ENCODE peak calls at places on chromosome 19, in ten cellular contexts. One of them, this sample, is unnamed.

GRCh38 chr19:17391371-17392151 is 2.4 kb downstream of the CCDC194 start:
- DNase-seq in MM.1S: peak; percentile 61
- DNase-seq in GM10248: no peak
- DNase-seq in AG09319: no peak
- DNase-seq in stomach: no peak
- DNase-seq in prostate gland: no peak
- DNase-seq in sigmoid colon: no peak
- DNase-seq in PC-3: no peak
- DNase-seq in tibial artery: no peak
- DNase-seq in fibroblast of lung: no peak
- DNase-seq in this sample: no peak

GRCh38 chr19:28960586-28960985 is 252.4 kb downstream of the UQCRFS1 start:
- DNase-seq in PC-3: no peak
- DNase-seq in sigmoid colon: no peak
- DNase-seq in GM10248: no peak
- DNase-seq in AG09319: no peak
- DNase-seq in tibial artery: no peak
- DNase-seq in fibroblast of lung: no peak
- DNase-seq in MM.1S: no peak
- DNase-seq in prostate gland: no peak
- DNase-seq in stomach: no peak
- DNase-seq in this sample: no peak

GRCh38 chr19:12865746-12866415 is 15.4 kb downstream of the DNASE2 start:
- DNase-seq in fibroblast of lung: no peak
- DNase-seq in MM.1S: no peak
- DNase-seq in GM10248: no peak
- DNase-seq in AG09319: no peak
- DNase-seq in prostate gland: no peak
- DNase-seq in PC-3: no peak
- DNase-seq in tibial artery: no peak
- DNase-seq in stomach: no peak
- DNase-seq in sigmoid colon: no peak
- DNase-seq in this sample: no peak

GRCh38 chr19:41195675-41196497 is 2.9 kb downstream of the CYP2S1 start:
- DNase-seq in tibial artery: no peak
- DNase-seq in AG09319: no peak
- DNase-seq in stomach: no peak
- DNase-seq in fibroblast of lung: peak; percentile 36
- DNase-seq in PC-3: no peak
- DNase-seq in sigmoid colon: no peak
- DNase-seq in prostate gland: no peak
- DNase-seq in MM.1S: no peak
- DNase-seq in GM10248: peak; percentile 66
- DNase-seq in this sample: no peak

GRCh38 chr19:8446055-8446709 is 1.4 kb downstream of the HNRNPM start:
- DNase-seq in AG09319: no peak
- DNase-seq in sigmoid colon: peak; percentile 35
- DNase-seq in fibroblast of lung: no peak
- DNase-seq in GM10248: no peak
- DNase-seq in PC-3: no peak
- DNase-seq in tibial artery: peak; percentile 27
- DNase-seq in MM.1S: no peak
- DNase-seq in prostate gland: no peak
- DNase-seq in stomach: no peak
- DNase-seq in this sample: no peak

GRCh38 chr19:16384688-16385087 is 60.1 kb downstream of the KLF2 start:
- DNase-seq in MM.1S: no peak
- DNase-seq in tibial artery: no peak
- DNase-seq in AG09319: no peak
- DNase-seq in fibroblast of lung: no peak
- DNase-seq in prostate gland: no peak
- DNase-seq in stomach: no peak
- DNase-seq in GM10248: no peak
- DNase-seq in sigmoid colon: peak; percentile 60
- DNase-seq in PC-3: no peak
- DNase-seq in this sample: no peak

GRCh38 chr19:56964526-56964925 is 124.0 kb upstream of the PEG3 start:
- DNase-seq in PC-3: no peak
- DNase-seq in MM.1S: no peak
- DNase-seq in prostate gland: no peak
- DNase-seq in AG09319: no peak
- DNase-seq in stomach: no peak
- DNase-seq in sigmoid colon: no peak
- DNase-seq in fibroblast of lung: no peak
- DNase-seq in tibial artery: no peak
- DNase-seq in GM10248: no peak
- DNase-seq in this sample: no peak

GRCh38 chr19:11138659-11139526 is 16.7 kb downstream of the SPC24 start:
- DNase-seq in GM10248: peak; percentile 20
- DNase-seq in fibroblast of lung: peak; percentile 83
- DNase-seq in sigmoid colon: peak; percentile 94
- DNase-seq in MM.1S: no peak
- DNase-seq in PC-3: peak; percentile 89
- DNase-seq in AG09319: no peak
- DNase-seq in stomach: peak; percentile 68
- DNase-seq in prostate gland: no peak
- DNase-seq in tibial artery: peak; percentile 90
- DNase-seq in this sample: peak; percentile 91

GRCh38 chr19:47377208-47377701 is 28.1 kb downstream of the DHX34 start:
- DNase-seq in GM10248: no peak
- DNase-seq in MM.1S: no peak
- DNase-seq in stomach: no peak
- DNase-seq in AG09319: no peak
- DNase-seq in prostate gland: no peak
- DNase-seq in fibroblast of lung: no peak
- DNase-seq in PC-3: no peak
- DNase-seq in sigmoid colon: peak; percentile 80
- DNase-seq in tibial artery: no peak
- DNase-seq in this sample: no peak

GRCh38 chr19:57302727-57303401 is 17.4 kb upstream of the ZNF543 start:
- DNase-seq in MM.1S: no peak
- DNase-seq in fibroblast of lung: no peak
- DNase-seq in stomach: no peak
- DNase-seq in sigmoid colon: no peak
- DNase-seq in prostate gland: no peak
- DNase-seq in PC-3: peak; percentile 10
- DNase-seq in tibial artery: no peak
- DNase-seq in AG09319: no peak
- DNase-seq in GM10248: no peak
- DNase-seq in this sample: no peak

GRCh38 chr19:47157455-47158321 is 27.1 kb downstream of the SAE1 start:
- DNase-seq in stomach: peak; percentile 33
- DNase-seq in GM10248: no peak
- DNase-seq in sigmoid colon: peak; percentile 74
- DNase-seq in MM.1S: peak; percentile 55
- DNase-seq in tibial artery: no peak
- DNase-seq in AG09319: no peak
- DNase-seq in PC-3: peak; percentile 49
- DNase-seq in prostate gland: peak; percentile 22
- DNase-seq in fibroblast of lung: peak; percentile 51
- DNase-seq in this sample: peak; percentile 80

GRCh38 chr19:15263361-15263985 is 31.2 kb upstream of the EPHX3 start:
- DNase-seq in PC-3: no peak
- DNase-seq in stomach: no peak
- DNase-seq in sigmoid colon: no peak
- DNase-seq in tibial artery: no peak
- DNase-seq in fibroblast of lung: no peak
- DNase-seq in AG09319: no peak
- DNase-seq in GM10248: no peak
- DNase-seq in prostate gland: no peak
- DNase-seq in MM.1S: no peak
- DNase-seq in this sample: no peak

GRCh38 chr19:36009633-36010379 is 1.2 kb upstream of the SYNE4 start:
- DNase-seq in GM10248: no peak
- DNase-seq in prostate gland: no peak
- DNase-seq in AG09319: no peak
- DNase-seq in stomach: no peak
- DNase-seq in MM.1S: no peak
- DNase-seq in PC-3: no peak
- DNase-seq in tibial artery: no peak
- DNase-seq in fibroblast of lung: no peak
- DNase-seq in sigmoid colon: no peak
- DNase-seq in this sample: no peak

GRCh38 chr19:1363599-1363998 is 20.1 kb upstream of the NDUFS7 start:
- DNase-seq in fibroblast of lung: no peak
- DNase-seq in stomach: no peak
- DNase-seq in MM.1S: no peak
- DNase-seq in GM10248: no peak
- DNase-seq in AG09319: no peak
- DNase-seq in PC-3: no peak
- DNase-seq in sigmoid colon: no peak
- DNase-seq in prostate gland: no peak
- DNase-seq in tibial artery: no peak
- DNase-seq in this sample: no peak

GRCh38 chr19:1362385-1363257 is 21.1 kb upstream of the NDUFS7 start:
- DNase-seq in fibroblast of lung: no peak
- DNase-seq in tibial artery: no peak
- DNase-seq in GM10248: no peak
- DNase-seq in MM.1S: no peak
- DNase-seq in AG09319: no peak
- DNase-seq in stomach: no peak
- DNase-seq in prostate gland: no peak
- DNase-seq in sigmoid colon: no peak
- DNase-seq in PC-3: no peak
- DNase-seq in this sample: no peak

GRCh38 chr19:1365306-1365963 is 18.3 kb upstream of the NDUFS7 start:
- DNase-seq in fibroblast of lung: no peak
- DNase-seq in sigmoid colon: no peak
- DNase-seq in MM.1S: no peak
- DNase-seq in PC-3: no peak
- DNase-seq in stomach: no peak
- DNase-seq in tibial artery: no peak
- DNase-seq in prostate gland: no peak
- DNase-seq in GM10248: no peak
- DNase-seq in AG09319: no peak
- DNase-seq in this sample: no peak

GRCh38 chr19:1365964-1366695 is 17.6 kb upstream of the NDUFS7 start:
- DNase-seq in tibial artery: no peak
- DNase-seq in PC-3: no peak
- DNase-seq in sigmoid colon: no peak
- DNase-seq in AG09319: no peak
- DNase-seq in fibroblast of lung: no peak
- DNase-seq in GM10248: no peak
- DNase-seq in MM.1S: peak; percentile 23
- DNase-seq in stomach: no peak
- DNase-seq in prostate gland: no peak
- DNase-seq in this sample: no peak

GRCh38 chr19:1364070-1364719 is 19.5 kb upstream of the NDUFS7 start:
- DNase-seq in prostate gland: no peak
- DNase-seq in GM10248: peak; percentile 68
- DNase-seq in MM.1S: no peak
- DNase-seq in AG09319: no peak
- DNase-seq in sigmoid colon: no peak
- DNase-seq in tibial artery: no peak
- DNase-seq in stomach: no peak
- DNase-seq in fibroblast of lung: no peak
- DNase-seq in PC-3: no peak
- DNase-seq in this sample: no peak
- TF ChIP-seq CTCF in prostate gland: no peak
- TF ChIP-seq CTCF in GM10248: peak; percentile 10
- TF ChIP-seq CTCF in MM.1S: peak; percentile 25
- TF ChIP-seq CTCF in AG09319: peak; percentile 14
- TF ChIP-seq CTCF in sigmoid colon: no peak
- TF ChIP-seq CTCF in tibial artery: no peak
- TF ChIP-seq CTCF in stomach: no peak
- TF ChIP-seq CTCF in fibroblast of lung: peak; percentile 24
- TF ChIP-seq CTCF in PC-3: peak; percentile 33
- TF ChIP-seq CTCF in this sample: peak; percentile 26

GRCh38 chr19:5503598-5503997 is 48.4 kb downstream of the ZNRF4 start:
- DNase-seq in fibroblast of lung: no peak
- DNase-seq in prostate gland: no peak
- DNase-seq in tibial artery: no peak
- DNase-seq in GM10248: no peak
- DNase-seq in sigmoid colon: no peak
- DNase-seq in MM.1S: no peak
- DNase-seq in AG09319: no peak
- DNase-seq in PC-3: peak; percentile 19
- DNase-seq in stomach: no peak
- DNase-seq in this sample: no peak
- TF ChIP-seq CTCF in fibroblast of lung: no peak
- TF ChIP-seq CTCF in prostate gland: no peak
- TF ChIP-seq CTCF in tibial artery: no peak
- TF ChIP-seq CTCF in GM10248: no peak
- TF ChIP-seq CTCF in sigmoid colon: no peak
- TF ChIP-seq CTCF in MM.1S: no peak
- TF ChIP-seq CTCF in AG09319: no peak
- TF ChIP-seq CTCF in PC-3: no peak
- TF ChIP-seq CTCF in stomach: no peak
- TF ChIP-seq CTCF in this sample: no peak

GRCh38 chr19:58451358-58452101 is at the start of gene ZNF324B:
- DNase-seq in sigmoid colon: peak; percentile 98
- DNase-seq in tibial artery: peak; percentile 98
- DNase-seq in MM.1S: peak; percentile 98
- DNase-seq in GM10248: peak; percentile 98
- DNase-seq in stomach: peak; percentile 97
- DNase-seq in prostate gland: peak; percentile 96
- DNase-seq in AG09319: peak; percentile 75
- DNase-seq in PC-3: peak; percentile 99
- DNase-seq in fibroblast of lung: peak; percentile 92
- DNase-seq in this sample: peak; percentile 96
- TF ChIP-seq CTCF in sigmoid colon: no peak
- TF ChIP-seq CTCF in tibial artery: peak; percentile 3
- TF ChIP-seq CTCF in MM.1S: no peak
- TF ChIP-seq CTCF in GM10248: no peak
- TF ChIP-seq CTCF in stomach: no peak
- TF ChIP-seq CTCF in prostate gland: no peak
- TF ChIP-seq CTCF in AG09319: no peak
- TF ChIP-seq CTCF in PC-3: no peak
- TF ChIP-seq CTCF in fibroblast of lung: no peak
- TF ChIP-seq CTCF in this sample: no peak

GRCh38 chr19:53467138-53467502 is 413 bp upstream of the ZNF813 start:
- DNase-seq in GM10248: no peak
- DNase-seq in stomach: no peak
- DNase-seq in fibroblast of lung: no peak
- DNase-seq in PC-3: no peak
- DNase-seq in AG09319: no peak
- DNase-seq in prostate gland: no peak
- DNase-seq in MM.1S: no peak
- DNase-seq in sigmoid colon: peak; percentile 62
- DNase-seq in tibial artery: peak; percentile 68
- DNase-seq in this sample: no peak

GRCh38 chr19:53461866-53462265 is 5.7 kb upstream of the ZNF813 start:
- DNase-seq in PC-3: peak; percentile 54
- DNase-seq in prostate gland: no peak
- DNase-seq in stomach: no peak
- DNase-seq in fibroblast of lung: no peak
- DNase-seq in AG09319: no peak
- DNase-seq in GM10248: no peak
- DNase-seq in MM.1S: no peak
- DNase-seq in tibial artery: no peak
- DNase-seq in sigmoid colon: no peak
- DNase-seq in this sample: no peak

GRCh38 chr19:53467503-53468262 is at the start of gene ZNF813:
- DNase-seq in sigmoid colon: peak; percentile 97
- DNase-seq in AG09319: peak; percentile 53
- DNase-seq in MM.1S: peak; percentile 16
- DNase-seq in prostate gland: peak; percentile 97
- DNase-seq in fibroblast of lung: peak; percentile 86
- DNase-seq in GM10248: peak; percentile 94
- DNase-seq in tibial artery: peak; percentile 97
- DNase-seq in stomach: peak; percentile 97
- DNase-seq in PC-3: peak; percentile 88
- DNase-seq in this sample: peak; percentile 95

GRCh38 chr19:53463263-53463662 is 4.3 kb upstream of the ZNF813 start:
- DNase-seq in GM10248: no peak
- DNase-seq in tibial artery: no peak
- DNase-seq in fibroblast of lung: peak; percentile 13
- DNase-seq in prostate gland: no peak
- DNase-seq in PC-3: no peak
- DNase-seq in sigmoid colon: peak; percentile 83
- DNase-seq in MM.1S: no peak
- DNase-seq in stomach: no peak
- DNase-seq in AG09319: no peak
- DNase-seq in this sample: no peak

GRCh38 chr19:53466726-53467125 is 807 bp upstream of the ZNF813 start:
- DNase-seq in MM.1S: no peak
- DNase-seq in fibroblast of lung: no peak
- DNase-seq in prostate gland: no peak
- DNase-seq in stomach: no peak
- DNase-seq in GM10248: no peak
- DNase-seq in tibial artery: no peak
- DNase-seq in sigmoid colon: no peak
- DNase-seq in PC-3: no peak
- DNase-seq in AG09319: no peak
- DNase-seq in this sample: no peak
- TF ChIP-seq CTCF in MM.1S: no peak
- TF ChIP-seq CTCF in fibroblast of lung: no peak
- TF ChIP-seq CTCF in prostate gland: no peak
- TF ChIP-seq CTCF in stomach: no peak
- TF ChIP-seq CTCF in GM10248: no peak
- TF ChIP-seq CTCF in tibial artery: no peak
- TF ChIP-seq CTCF in sigmoid colon: no peak
- TF ChIP-seq CTCF in PC-3: no peak
- TF ChIP-seq CTCF in AG09319: no peak
- TF ChIP-seq CTCF in this sample: no peak

This sample was measured in right atrium auricular region.